ENCODE peak calls at places on chromosome 6, in five cellular contexts. L is type B pancreatic cell; S is NCI-H1105 treated with DMSO at 0.1 percent for 48 hours; C is activated CD4-positive, alpha-beta T cell treated with anti-CD3 and anti-CD28 coated beads for 36 hours; J is fibroblast of pulmonary artery. F is an unnamed sample.

GRCh38 chr6:148304976-148305375 is 37.7 kb upstream of the SASH1 start:
- DNase-seq in L (no peak), S (no peak), C (no peak), J (peak), F (no peak)

GRCh38 chr6:143180860-143181259 is 120.2 kb downstream of the AIG1 start:
- DNase-seq in L (no peak), S (no peak), C (no peak), J (no peak), F (no peak)

GRCh38 chr6:142834853-142835252 is 110.1 kb downstream of the HIVEP2 start:
- DNase-seq in L (no peak), S (no peak), C (no peak), J (no peak), F (no peak)

GRCh38 chr6:162055365-162055764 is 672.2 kb downstream of the PRKN start:
- DNase-seq in L (no peak), S (no peak), C (peak), J (no peak), F (no peak)

GRCh38 chr6:139828751-139829519 is 454.5 kb upstream of the CITED2 start:
- DNase-seq in L (no peak), S (no peak), C (no peak), J (no peak), F (no peak)

GRCh38 chr6:43770417-43771209 is 602 bp downstream of the VEGFA start:
- DNase-seq in L (no peak), S (peak), C (peak), J (peak), F (peak)

GRCh38 chr6:102488729-102489128 is 1095.2 kb downstream of the GRIK2 start:
- DNase-seq in L (no peak), S (no peak), C (no peak), J (peak), F (no peak)

GRCh38 chr6:92848901-92849300 is 570.5 kb downstream of the EPHA7 start:
- DNase-seq in L (no peak), S (no peak), C (no peak), J (no peak), F (no peak)

GRCh38 chr6:150667977-150668716 is 68.5 kb downstream of the PLEKHG1 start:
- DNase-seq in L (peak), S (peak), C (no peak), J (peak), F (peak)

GRCh38 chr6:7410801-7411200 is 21.2 kb downstream of the RIOK1 start:
- DNase-seq in L (no peak), S (no peak), C (no peak), J (no peak), F (no peak)

GRCh38 chr6:89007209-89008001 is 44.0 kb upstream of the RNGTT start:
- DNase-seq in L (no peak), S (peak), C (no peak), J (peak), F (peak)

F was measured in hepatocyte.